ENCODE peak calls at places on chromosome 3, in four cellular contexts. One of them, this sample, is unnamed.

GRCh38 chr3:157115069-157116006 is 44.6 kb downstream of the CCNL1 start:
- DNase-seq in AG09309: no peak
- DNase-seq in GM23248: peak
- DNase-seq in lower leg skin: no peak
- DNase-seq in this sample: no peak

GRCh38 chr3:57048052-57048671 is 12.3 kb upstream of the SPATA12 start:
- DNase-seq in AG09309: peak
- DNase-seq in GM23248: peak
- DNase-seq in lower leg skin: peak
- DNase-seq in this sample: peak

GRCh38 chr3:128390867-128391266 is 75.8 kb downstream of the DNAJB8 start:
- DNase-seq in AG09309: no peak
- DNase-seq in GM23248: no peak
- DNase-seq in lower leg skin: no peak
- DNase-seq in this sample: no peak

GRCh38 chr3:161415506-161416231 is 44.4 kb upstream of the SPTSSB start:
- DNase-seq in AG09309: peak
- DNase-seq in GM23248: peak
- DNase-seq in lower leg skin: no peak
- DNase-seq in this sample: peak

GRCh38 chr3:159830523-159831151 is 158.0 kb upstream of the IL12A start:
- DNase-seq in AG09309: no peak
- DNase-seq in GM23248: peak
- DNase-seq in lower leg skin: no peak
- DNase-seq in this sample: no peak

GRCh38 chr3:69543080-69543429 is 157.2 kb upstream of the FRMD4B start:
- DNase-seq in AG09309: no peak
- DNase-seq in GM23248: no peak
- DNase-seq in lower leg skin: no peak
- DNase-seq in this sample: no peak

GRCh38 chr3:146468234-146468931 is 978 bp downstream of the PLSCR2 start:
- DNase-seq in AG09309: no peak
- DNase-seq in GM23248: peak
- DNase-seq in lower leg skin: peak
- DNase-seq in this sample: no peak

GRCh38 chr3:196941846-196942225 is 492 bp downstream of the NCBP2 start:
- DNase-seq in AG09309: peak
- DNase-seq in GM23248: peak
- DNase-seq in lower leg skin: no peak
- DNase-seq in this sample: no peak

GRCh38 chr3:159260049-159260662 is 458.3 kb downstream of the MFSD1 start:
- DNase-seq in AG09309: peak
- DNase-seq in GM23248: peak
- DNase-seq in lower leg skin: no peak
- DNase-seq in this sample: peak

GRCh38 chr3:145842302-145842897 is 318.6 kb downstream of the PLOD2 start:
- DNase-seq in AG09309: no peak
- DNase-seq in GM23248: no peak
- DNase-seq in lower leg skin: no peak
- DNase-seq in this sample: no peak

GRCh38 chr3:129085818-129086217 is 25.2 kb downstream of the GP9 start:
- DNase-seq in AG09309: no peak
- DNase-seq in GM23248: no peak
- DNase-seq in lower leg skin: no peak
- DNase-seq in this sample: no peak

GRCh38 chr3:33360136-33360825 is 79.9 kb downstream of the UBP1 start:
- DNase-seq in AG09309: peak
- DNase-seq in GM23248: peak
- DNase-seq in lower leg skin: no peak
- DNase-seq in this sample: peak

GRCh38 chr3:55690746-55691540 is 203.8 kb upstream of the WNT5A start:
- DNase-seq in AG09309: no peak
- DNase-seq in GM23248: no peak
- DNase-seq in lower leg skin: no peak
- DNase-seq in this sample: no peak

GRCh38 chr3:5198986-5199731 is 11.7 kb downstream of the EDEM1 start:
- DNase-seq in AG09309: no peak
- DNase-seq in GM23248: no peak
- DNase-seq in lower leg skin: no peak
- DNase-seq in this sample: no peak
- H3K4me3 ChIP-seq in AG09309: no peak
- H3K4me3 ChIP-seq in GM23248: no peak
- H3K4me3 ChIP-seq in lower leg skin: no peak
- H3K4me3 ChIP-seq in this sample: no peak

GRCh38 chr3:120090422-120090821 is 3.8 kb downstream of the GSK3B start:
- DNase-seq in AG09309: no peak
- DNase-seq in GM23248: no peak
- DNase-seq in lower leg skin: no peak
- DNase-seq in this sample: no peak
- H3K4me3 ChIP-seq in AG09309: peak
- H3K4me3 ChIP-seq in GM23248: peak
- H3K4me3 ChIP-seq in lower leg skin: no peak
- H3K4me3 ChIP-seq in this sample: peak

DNA sequence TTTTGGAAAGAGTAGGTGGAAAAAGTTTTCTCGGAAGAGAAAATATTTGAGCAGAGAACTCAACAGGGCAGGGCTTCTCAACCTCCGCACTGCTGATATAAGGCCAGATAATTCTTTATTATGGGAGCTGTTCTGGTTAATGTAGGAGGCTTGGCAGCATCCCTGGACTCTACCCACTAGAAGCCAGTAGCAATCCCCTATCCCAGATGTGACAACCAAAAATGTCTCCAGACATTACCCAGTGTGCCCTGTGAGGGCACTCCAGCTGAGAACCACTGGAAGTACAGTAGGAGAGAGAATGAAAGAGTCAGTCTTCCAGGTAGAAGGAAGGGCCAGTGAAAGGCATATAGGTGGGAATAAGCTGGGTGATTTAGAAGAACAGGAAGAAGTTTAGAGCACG is 647.8 kb upstream of the ADAMTS9 start:
- DNase-seq in AG09309: no peak
- DNase-seq in GM23248: no peak
- DNase-seq in lower leg skin: no peak
- DNase-seq in this sample: no peak
- H3K4me3 ChIP-seq in AG09309: no peak
- H3K4me3 ChIP-seq in GM23248: no peak
- H3K4me3 ChIP-seq in lower leg skin: no peak
- H3K4me3 ChIP-seq in this sample: no peak

GRCh38 chr3:53156368-53156834 is 4.6 kb upstream of the PRKCD start:
- DNase-seq in AG09309: no peak
- DNase-seq in GM23248: peak
- DNase-seq in lower leg skin: no peak
- DNase-seq in this sample: no peak
- H3K4me3 ChIP-seq in AG09309: no peak
- H3K4me3 ChIP-seq in GM23248: no peak
- H3K4me3 ChIP-seq in lower leg skin: no peak
- H3K4me3 ChIP-seq in this sample: no peak

GRCh38 chr3:50318615-50319014 is 3.9 kb downstream of the HYAL2 start:
- DNase-seq in AG09309: no peak
- DNase-seq in GM23248: no peak
- DNase-seq in lower leg skin: no peak
- DNase-seq in this sample: no peak
- H3K4me3 ChIP-seq in AG09309: no peak
- H3K4me3 ChIP-seq in GM23248: no peak
- H3K4me3 ChIP-seq in lower leg skin: no peak
- H3K4me3 ChIP-seq in this sample: no peak

GRCh38 chr3:182979103-182979697 is 1.1 kb downstream of the DCUN1D1 start:
- DNase-seq in AG09309: no peak
- DNase-seq in GM23248: peak
- DNase-seq in lower leg skin: no peak
- DNase-seq in this sample: no peak

GRCh38 chr3:182979719-182980191 is 583 bp downstream of the DCUN1D1 start:
- DNase-seq in AG09309: no peak
- DNase-seq in GM23248: peak
- DNase-seq in lower leg skin: peak
- DNase-seq in this sample: no peak

GRCh38 chr3:182980204-182981037 is at the start of gene DCUN1D1:
- DNase-seq in AG09309: no peak
- DNase-seq in GM23248: peak
- DNase-seq in lower leg skin: peak
- DNase-seq in this sample: peak

GRCh38 chr3:182981038-182981380 is 671 bp upstream of the DCUN1D1 start:
- DNase-seq in AG09309: no peak
- DNase-seq in GM23248: no peak
- DNase-seq in lower leg skin: no peak
- DNase-seq in this sample: no peak

DNA sequence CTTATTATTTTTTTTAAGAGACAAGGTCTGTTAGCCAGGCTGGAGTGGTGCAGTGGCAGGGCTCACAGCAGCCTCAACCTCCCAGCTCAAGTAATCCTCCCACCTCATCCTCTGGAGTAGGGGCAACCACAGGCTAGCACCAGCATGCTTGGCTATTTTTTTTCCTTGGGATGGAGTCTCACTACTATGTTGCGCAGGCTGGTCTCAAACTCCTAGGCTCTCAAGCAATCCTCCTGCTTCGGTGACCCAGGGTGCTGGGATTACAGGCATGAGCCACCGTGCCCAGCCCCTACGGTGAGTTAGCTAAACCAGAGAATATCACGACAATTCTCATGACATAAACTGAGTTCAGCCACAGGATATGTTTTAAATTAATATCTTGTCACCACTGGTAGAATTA is 2.0 kb downstream of the DCUN1D1 start:
- DNase-seq in AG09309: no peak
- DNase-seq in GM23248: no peak
- DNase-seq in lower leg skin: no peak
- DNase-seq in this sample: no peak
- H3K4me3 ChIP-seq in AG09309: no peak
- H3K4me3 ChIP-seq in GM23248: peak
- H3K4me3 ChIP-seq in lower leg skin: no peak
- H3K4me3 ChIP-seq in this sample: no peak

DNA sequence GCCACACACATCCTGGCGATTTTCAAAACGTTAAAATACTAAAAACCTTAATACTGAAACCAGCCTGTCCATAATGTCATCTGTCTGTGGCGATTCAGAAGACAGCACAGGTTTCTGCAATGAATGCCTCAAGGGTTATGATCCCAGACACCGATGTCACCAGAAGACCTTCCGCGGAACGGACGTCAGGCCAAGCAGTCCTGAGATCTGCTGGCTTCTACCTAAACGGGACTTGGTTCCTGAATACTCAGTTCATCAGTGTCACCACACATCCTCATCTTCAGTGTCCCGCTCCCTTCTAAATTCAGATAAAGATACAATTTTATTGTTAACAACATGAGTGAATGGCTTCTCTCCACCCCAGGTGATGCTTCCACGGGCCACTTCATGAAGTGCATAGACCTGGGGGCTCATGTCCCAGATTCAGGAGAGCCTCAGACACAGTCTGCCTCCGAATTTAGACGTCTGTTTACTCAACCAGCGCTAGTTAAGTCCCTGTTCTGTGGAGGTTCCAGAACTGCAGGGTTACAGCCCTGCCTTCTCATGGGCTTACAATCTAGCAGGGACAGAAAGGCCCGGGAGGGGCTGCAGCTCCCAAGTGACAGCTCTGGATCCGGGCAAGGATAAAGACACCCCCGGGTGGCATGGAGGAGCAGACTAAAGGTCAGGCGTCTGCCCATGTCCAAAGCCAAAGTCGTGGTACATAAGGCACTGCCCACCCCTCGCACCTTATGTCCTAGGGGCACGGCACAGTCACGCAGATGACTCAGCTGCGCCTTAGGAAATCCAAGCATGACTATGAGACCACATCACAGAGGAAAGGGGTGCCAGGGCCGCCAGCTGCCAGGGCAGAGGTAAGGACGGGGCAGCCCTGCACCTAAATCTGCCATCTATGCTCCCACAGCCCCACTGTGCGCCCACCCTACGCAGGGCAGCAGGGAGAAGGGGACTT is 75.9 kb downstream of the VGLL4 start:
- DNase-seq in AG09309: no peak
- DNase-seq in GM23248: peak
- DNase-seq in lower leg skin: peak
- DNase-seq in this sample: peak
- H3K4me3 ChIP-seq in AG09309: peak
- H3K4me3 ChIP-seq in GM23248: peak
- H3K4me3 ChIP-seq in lower leg skin: no peak
- H3K4me3 ChIP-seq in this sample: peak

GRCh38 chr3:78633626-78634025 is 1134.2 kb downstream of the ROBO1 start:
- DNase-seq in AG09309: no peak
- DNase-seq in GM23248: peak
- DNase-seq in lower leg skin: no peak
- DNase-seq in this sample: no peak
- H3K4me3 ChIP-seq in AG09309: no peak
- H3K4me3 ChIP-seq in GM23248: no peak
- H3K4me3 ChIP-seq in lower leg skin: no peak
- H3K4me3 ChIP-seq in this sample: no peak

This sample was measured in astrocyte of the cerebellum.